ENCODE peak calls at places on chromosome 6, in six cellular contexts. N, Q, I, B, R and K are unnamed samples.

GRCh38 chr6:26360451-26361416 is 4.3 kb upstream of the BTN3A2 start:
- DNase-seq in N (no peak), Q (no peak), I (no peak), B (no peak), R (no peak), K (no peak)

GRCh38 chr6:159213401-159213800 is 44.2 kb downstream of the FNDC1 start:
- DNase-seq in N (no peak), Q (no peak), I (no peak), B (no peak), R (peak), K (no peak)

GRCh38 chr6:125913864-125914351 is 42.7 kb upstream of the HINT3 start:
- DNase-seq in N (no peak), Q (peak), I (no peak), B (no peak), R (peak), K (peak)

GRCh38 chr6:169428532-169428931 is 174.9 kb upstream of the THBS2 start:
- DNase-seq in N (no peak), Q (no peak), I (no peak), B (no peak), R (peak), K (no peak)

GRCh38 chr6:46411798-46412197 is 79.5 kb downstream of the RCAN2 start:
- DNase-seq in N (no peak), Q (no peak), I (no peak), B (no peak), R (no peak), K (no peak)

GRCh38 chr6:42368156-42368555 is 83.6 kb downstream of the TRERF1 start:
- DNase-seq in N (no peak), Q (no peak), I (no peak), B (no peak), R (no peak), K (no peak)

GRCh38 chr6:155481215-155481614 is 25.6 kb upstream of the NOX3 start:
- DNase-seq in N (no peak), Q (no peak), I (no peak), B (no peak), R (peak), K (no peak)

GRCh38 chr6:52594216-52594615 is 17.4 kb upstream of the TRAM2 start:
- DNase-seq in N (no peak), Q (no peak), I (no peak), B (no peak), R (no peak), K (no peak)

GRCh38 chr6:158002951-158003853 is 21.5 kb downstream of the SYNJ2 start:
- DNase-seq in N (no peak), Q (peak), I (no peak), B (peak), R (peak), K (no peak)

GRCh38 chr6:45049188-45049843 is 278.8 kb upstream of the RUNX2 start:
- DNase-seq in N (no peak), Q (peak), I (peak), B (no peak), R (no peak), K (no peak)

GRCh38 chr6:139249387-139249786 is 42.4 kb downstream of the TXLNB start:
- DNase-seq in N (no peak), Q (no peak), I (no peak), B (no peak), R (no peak), K (no peak)

GRCh38 chr6:82711992-82712788 is 348.6 kb downstream of the TPBG start:
- DNase-seq in N (no peak), Q (peak), I (no peak), B (no peak), R (peak), K (peak)

GRCh38 chr6:26311012-26311384 is 54.0 kb upstream of the BTN3A2 start:
- DNase-seq in N (peak), Q (peak), I (peak), B (no peak), R (no peak), K (no peak)

GRCh38 chr6:78749326-78749725 is 118.0 kb upstream of the IRAK1BP1 start:
- DNase-seq in N (no peak), Q (peak), I (no peak), B (no peak), R (peak), K (no peak)

GRCh38 chr6:17102258-17102870 is 514 bp downstream of the STMND1 start:
- DNase-seq in N (no peak), Q (no peak), I (no peak), B (no peak), R (no peak), K (no peak)

GRCh38 chr6:169868458-169868857 is 117.0 kb downstream of the ERMARD start:
- DNase-seq in N (peak), Q (no peak), I (peak), B (peak), R (no peak), K (no peak)

GRCh38 chr6:37765182-37765780 is 54.2 kb upstream of the ZFAND3 start:
- DNase-seq in N (no peak), Q (no peak), I (no peak), B (no peak), R (no peak), K (no peak)

GRCh38 chr6:150622941-150623874 is 23.5 kb downstream of the PLEKHG1 start:
- DNase-seq in N (no peak), Q (no peak), I (peak), B (no peak), R (no peak), K (no peak)

GRCh38 chr6:170024940-170025339 is 265.9 kb downstream of the DLL1 start:
- DNase-seq in N (no peak), Q (no peak), I (no peak), B (peak), R (peak), K (no peak)

GRCh38 chr6:2958331-2958711 is 13.0 kb downstream of the SERPINB6 start:
- DNase-seq in N (no peak), Q (no peak), I (no peak), B (peak), R (no peak), K (no peak)

GRCh38 chr6:16764188-16764950 is 3.1 kb upstream of the ATXN1 start:
- DNase-seq in N (no peak), Q (peak), I (no peak), B (no peak), R (no peak), K (no peak)

GRCh38 chr6:148441454-148441911 is 98.8 kb downstream of the SASH1 start:
- DNase-seq in N (no peak), Q (peak), I (no peak), B (no peak), R (peak), K (peak)

GRCh38 chr6:5401845-5402738 is 140.8 kb downstream of the FARS2 start:
- DNase-seq in N (no peak), Q (peak), I (peak), B (no peak), R (no peak), K (no peak)

GRCh38 chr6:43985329-43985728 is 141.9 kb downstream of the MRPL14 start:
- DNase-seq in N (no peak), Q (no peak), I (no peak), B (no peak), R (no peak), K (no peak)

GRCh38 chr6:45652393-45652792 is 274.7 kb upstream of the SUPT3H start:
- DNase-seq in N (no peak), Q (no peak), I (no peak), B (no peak), R (no peak), K (no peak)

GRCh38 chr6:33927112-33927511 is 123.3 kb upstream of the MLN start:
- DNase-seq in N (no peak), Q (no peak), I (no peak), B (no peak), R (no peak), K (no peak)

GRCh38 chr6:52984247-52984646 is 10.8 kb downstream of the GSTA4 start:
- DNase-seq in N (no peak), Q (peak), I (peak), B (no peak), R (no peak), K (no peak)

GRCh38 chr6:17004269-17004668 is 97.6 kb upstream of the STMND1 start:
- DNase-seq in N (no peak), Q (no peak), I (no peak), B (no peak), R (no peak), K (no peak)

GRCh38 chr6:46042355-46042999 is 26.8 kb upstream of the CLIC5 start:
- DNase-seq in N (no peak), Q (peak), I (no peak), B (no peak), R (peak), K (no peak)

GRCh38 chr6:28635547-28636158 is 110.0 kb downstream of the GPX5 start:
- DNase-seq in N (no peak), Q (no peak), I (no peak), B (no peak), R (no peak), K (no peak)

GRCh38 chr6:166989427-166990034 is 9.7 kb upstream of the CEP43 start:
- DNase-seq in N (no peak), Q (peak), I (peak), B (no peak), R (peak), K (peak)

GRCh38 chr6:134729590-134729989 is 220.3 kb downstream of the ALDH8A1 start:
- DNase-seq in N (no peak), Q (no peak), I (no peak), B (no peak), R (no peak), K (no peak)

GRCh38 chr6:54255881-54256280 is 52.4 kb upstream of the TINAG start:
- DNase-seq in N (no peak), Q (no peak), I (no peak), B (no peak), R (no peak), K (no peak)

GRCh38 chr6:100893743-100894142 is 12.6 kb upstream of the ASCC3 start:
- DNase-seq in N (no peak), Q (no peak), I (no peak), B (no peak), R (no peak), K (no peak)

GRCh38 chr6:56091159-56091869 is 156.1 kb downstream of the COL21A1 start:
- DNase-seq in N (no peak), Q (peak), I (no peak), B (no peak), R (peak), K (peak)

GRCh38 chr6:41589636-41590622 is 43.7 kb downstream of the FOXP4 start:
- DNase-seq in N (no peak), Q (no peak), I (no peak), B (no peak), R (no peak), K (no peak)

GRCh38 chr6:28488916-28489365 is 26.7 kb downstream of the GPX6 start:
- DNase-seq in N (no peak), Q (peak), I (no peak), B (no peak), R (peak), K (no peak)

GRCh38 chr6:106519460-106520394 is 109.6 kb downstream of the RTN4IP1 start:
- DNase-seq in N (peak), Q (peak), I (peak), B (peak), R (peak), K (peak)

GRCh38 chr6:125073071-125073470 is 80.5 kb upstream of the TPD52L1 start:
- DNase-seq in N (no peak), Q (no peak), I (no peak), B (no peak), R (no peak), K (no peak)

GRCh38 chr6:71238351-71238750 is 50.3 kb upstream of the OGFRL1 start:
- DNase-seq in N (no peak), Q (peak), I (no peak), B (no peak), R (peak), K (peak)